ENCODE peak calls at places on chromosomes 7 and 10, in five cellular contexts. R is CD4-positive, alpha-beta T cell; J is AG04449; E is heart right ventricle; M is ovary. W is an unnamed sample.
A peak's percentile ranks its signal among the peaks of the same experiment; 100 is the strongest.

GRCh38 chr10:4066581-4067403 is 281.8 kb upstream of the KLF6 start:
- DNase-seq in R (no peak), J (no peak), E (no peak), M (no peak), W (no peak)

GRCh38 chr7:131692131-131692960 is 135.9 kb upstream of the PODXL start:
- DNase-seq in R (no peak), J (no peak), E (peak; percentile 55), M (peak; percentile 82), W (peak; percentile 19)

GRCh38 chr7:131653418-131654248 is 97.2 kb upstream of the PODXL start:
- DNase-seq in R (no peak), J (no peak), E (no peak), M (no peak), W (no peak)

GRCh38 chr10:28533571-28534304 is 820 bp downstream of the WAC start:
- DNase-seq in R (peak; percentile 63), J (no peak), E (peak; percentile 71), M (peak; percentile 83), W (peak; percentile 75)

GRCh38 chr10:79310911-79311573 is 36.2 kb upstream of the PPIF start:
- DNase-seq in R (no peak), J (no peak), E (peak; percentile 21), M (no peak), W (no peak)

GRCh38 chr10:129959544-129960492 is 4.3 kb downstream of the EBF3 start:
- DNase-seq in R (no peak), J (no peak), E (no peak), M (peak; percentile 15), W (no peak)

GRCh38 chr7:23093546-23093945 is 12.0 kb upstream of the KLHL7 start:
- DNase-seq in R (no peak), J (peak; percentile 45), E (no peak), M (no peak), W (no peak)

GRCh38 chr7:131683536-131684125 is 127.2 kb upstream of the PODXL start:
- DNase-seq in R (no peak), J (no peak), E (no peak), M (no peak), W (no peak)

GRCh38 chr7:149624006-149624405 is 126.4 kb upstream of the ZNF746 start:
- DNase-seq in R (peak; percentile 49), J (no peak), E (no peak), M (peak; percentile 60), W (peak; percentile 54)

GRCh38 chr10:124723826-124724225 is 20.4 kb downstream of the FAM53B start:
- DNase-seq in R (no peak), J (no peak), E (no peak), M (no peak), W (no peak)

GRCh38 chr7:1533569-1534329 is 3.2 kb downstream of the MAFK start:
- DNase-seq in R (peak; percentile 20), J (peak; percentile 65), E (peak; percentile 55), M (no peak), W (no peak)

GRCh38 chr10:46019170-46019528 is 11.3 kb downstream of the NCOA4 start:
- DNase-seq in R (no peak), J (no peak), E (no peak), M (no peak), W (no peak)

GRCh38 chr7:2956526-2957368 is 86.9 kb downstream of the CARD11 start:
- DNase-seq in R (no peak), J (peak; percentile 9), E (no peak), M (no peak), W (no peak)

GRCh38 chr10:61592581-61592980 is 70.1 kb upstream of the CABCOCO1 start:
- DNase-seq in R (no peak), J (no peak), E (no peak), M (no peak), W (no peak)
- TF ChIP-seq CTCF in R (no peak), J (peak; percentile 24), E (no peak), M (no peak), W (no peak)

GRCh38 chr10:99008106-99008505 is 227.5 kb downstream of the HPSE2 start:
- DNase-seq in R (no peak), J (no peak), E (no peak), M (no peak), W (no peak)

GRCh38 chr10:99007457-99007856 is 228.2 kb downstream of the HPSE2 start:
- DNase-seq in R (no peak), J (no peak), E (no peak), M (no peak), W (no peak)

GRCh38 chr10:99004738-99005137 is 230.9 kb downstream of the HPSE2 start:
- DNase-seq in R (no peak), J (no peak), E (no peak), M (no peak), W (no peak)

GRCh38 chr10:99002392-99002791 is 233.3 kb downstream of the HPSE2 start:
- DNase-seq in R (no peak), J (no peak), E (no peak), M (no peak), W (no peak)

GRCh38 chr10:99005254-99005653 is 230.4 kb downstream of the HPSE2 start:
- DNase-seq in R (no peak), J (no peak), E (no peak), M (no peak), W (no peak)
- TF ChIP-seq CTCF in R (no peak), J (no peak), E (no peak), M (no peak), W (no peak)

GRCh38 chr7:108016841-108017775 is 14.1 kb upstream of the LAMB1 start:
- DNase-seq in R (no peak), J (no peak), E (no peak), M (no peak), W (no peak)
- TF ChIP-seq CTCF in R (no peak), J (peak; percentile 40), E (peak; percentile 50), M (no peak), W (no peak)

GRCh38 chr7:38330861-38331709 is 57.6 kb upstream of the TARP start:
- DNase-seq in R (no peak), J (no peak), E (no peak), M (no peak), W (no peak)
- TF ChIP-seq CTCF in R (no peak), J (no peak), E (no peak), M (no peak), W (peak; percentile 37)

GRCh38 chr7:24756989-24757798 is at the start of gene GSDME:
- DNase-seq in R (peak; percentile 32), J (no peak), E (peak; percentile 70), M (peak; percentile 79), W (no peak)
- TF ChIP-seq CTCF in R (no peak), J (no peak), E (no peak), M (no peak), W (no peak)

GRCh38 chr7:41858196-41858595 is 155.3 kb upstream of the INHBA start:
- DNase-seq in R (no peak), J (peak; percentile 55), E (no peak), M (no peak), W (no peak)
- TF ChIP-seq CTCF in R (no peak), J (no peak), E (no peak), M (no peak), W (no peak)